ENCODE peak calls at places on chromosomes 6 and 20, in four cellular contexts. One of them, this sample, is unnamed.
A peak's percentile ranks its signal among the peaks of the same experiment; 100 is the strongest.

GRCh38 chr6:134447883-134448387 is 130.0 kb upstream of the SGK1 start:
- DNase-seq in Caco-2: no peak
- DNase-seq in heart right ventricle: no peak
- DNase-seq in astrocyte of the cerebellum: peak; percentile 76
- DNase-seq in this sample: no peak

GRCh38 chr6:109349419-109349987 is 32.8 kb downstream of the CD164 start:
- DNase-seq in Caco-2: no peak
- DNase-seq in heart right ventricle: no peak
- DNase-seq in astrocyte of the cerebellum: peak; percentile 9
- DNase-seq in this sample: peak; percentile 64

GRCh38 chr20:58571942-58572666 is 56.9 kb upstream of the APCDD1L start:
- DNase-seq in Caco-2: peak; percentile 88
- DNase-seq in heart right ventricle: no peak
- DNase-seq in astrocyte of the cerebellum: no peak
- DNase-seq in this sample: no peak

GRCh38 chr20:34948030-34948429 is 7.6 kb downstream of the GSS start:
- DNase-seq in Caco-2: no peak
- DNase-seq in heart right ventricle: no peak
- DNase-seq in astrocyte of the cerebellum: no peak
- DNase-seq in this sample: no peak

GRCh38 chr20:12201289-12201991 is 283.7 kb downstream of the BTBD3 start:
- DNase-seq in Caco-2: no peak
- DNase-seq in heart right ventricle: no peak
- DNase-seq in astrocyte of the cerebellum: peak; percentile 0
- DNase-seq in this sample: no peak

GRCh38 chr6:38973178-38974057 is 75.2 kb upstream of the GLP1R start:
- DNase-seq in Caco-2: no peak
- DNase-seq in heart right ventricle: no peak
- DNase-seq in astrocyte of the cerebellum: peak; percentile 59
- DNase-seq in this sample: peak; percentile 69

GRCh38 chr6:55034752-55035151 is 139.6 kb upstream of the HCRTR2 start:
- DNase-seq in Caco-2: no peak
- DNase-seq in heart right ventricle: no peak
- DNase-seq in astrocyte of the cerebellum: no peak
- DNase-seq in this sample: no peak

GRCh38 chr6:149271348-149272340 is 45.9 kb upstream of the TAB2 start:
- DNase-seq in Caco-2: no peak
- DNase-seq in heart right ventricle: no peak
- DNase-seq in astrocyte of the cerebellum: no peak
- DNase-seq in this sample: no peak

GRCh38 chr20:32037929-32038328 is 14.1 kb upstream of the HCK start:
- DNase-seq in Caco-2: peak; percentile 33
- DNase-seq in heart right ventricle: no peak
- DNase-seq in astrocyte of the cerebellum: no peak
- DNase-seq in this sample: no peak

GRCh38 chr20:48846516-48847492 is 19.0 kb upstream of the PREX1 start:
- DNase-seq in Caco-2: no peak
- DNase-seq in heart right ventricle: no peak
- DNase-seq in astrocyte of the cerebellum: no peak
- DNase-seq in this sample: no peak

GRCh38 chr6:133553652-133554051 is 312.5 kb downstream of the EYA4 start:
- DNase-seq in Caco-2: no peak
- DNase-seq in heart right ventricle: no peak
- DNase-seq in astrocyte of the cerebellum: peak; percentile 70
- DNase-seq in this sample: peak; percentile 60

GRCh38 chr20:17940447-17940971 is 28.1 kb downstream of the SNX5 start:
- DNase-seq in Caco-2: no peak
- DNase-seq in heart right ventricle: no peak
- DNase-seq in astrocyte of the cerebellum: no peak
- DNase-seq in this sample: no peak

GRCh38 chr6:7846971-7847818 is 63.4 kb downstream of the TXNDC5 start:
- DNase-seq in Caco-2: no peak
- DNase-seq in heart right ventricle: no peak
- DNase-seq in astrocyte of the cerebellum: no peak
- DNase-seq in this sample: no peak
- TF ChIP-seq CTCF in Caco-2: no peak
- TF ChIP-seq CTCF in heart right ventricle: no peak
- TF ChIP-seq CTCF in astrocyte of the cerebellum: no peak
- TF ChIP-seq CTCF in this sample: no peak

GRCh38 chr6:43801489-43802181 is 31.6 kb downstream of the VEGFA start:
- DNase-seq in Caco-2: no peak
- DNase-seq in heart right ventricle: no peak
- DNase-seq in astrocyte of the cerebellum: no peak
- DNase-seq in this sample: no peak

GRCh38 chr6:43803055-43803782 is 33.2 kb downstream of the VEGFA start:
- DNase-seq in Caco-2: peak; percentile 84
- DNase-seq in heart right ventricle: peak; percentile 51
- DNase-seq in astrocyte of the cerebellum: no peak
- DNase-seq in this sample: no peak

GRCh38 chr6:43798688-43799444 is 28.9 kb downstream of the VEGFA start:
- DNase-seq in Caco-2: peak; percentile 95
- DNase-seq in heart right ventricle: peak; percentile 56
- DNase-seq in astrocyte of the cerebellum: no peak
- DNase-seq in this sample: peak; percentile 95

GRCh38 chr6:43799671-43800623 is 29.9 kb downstream of the VEGFA start:
- DNase-seq in Caco-2: no peak
- DNase-seq in heart right ventricle: no peak
- DNase-seq in astrocyte of the cerebellum: no peak
- DNase-seq in this sample: no peak

DNA sequence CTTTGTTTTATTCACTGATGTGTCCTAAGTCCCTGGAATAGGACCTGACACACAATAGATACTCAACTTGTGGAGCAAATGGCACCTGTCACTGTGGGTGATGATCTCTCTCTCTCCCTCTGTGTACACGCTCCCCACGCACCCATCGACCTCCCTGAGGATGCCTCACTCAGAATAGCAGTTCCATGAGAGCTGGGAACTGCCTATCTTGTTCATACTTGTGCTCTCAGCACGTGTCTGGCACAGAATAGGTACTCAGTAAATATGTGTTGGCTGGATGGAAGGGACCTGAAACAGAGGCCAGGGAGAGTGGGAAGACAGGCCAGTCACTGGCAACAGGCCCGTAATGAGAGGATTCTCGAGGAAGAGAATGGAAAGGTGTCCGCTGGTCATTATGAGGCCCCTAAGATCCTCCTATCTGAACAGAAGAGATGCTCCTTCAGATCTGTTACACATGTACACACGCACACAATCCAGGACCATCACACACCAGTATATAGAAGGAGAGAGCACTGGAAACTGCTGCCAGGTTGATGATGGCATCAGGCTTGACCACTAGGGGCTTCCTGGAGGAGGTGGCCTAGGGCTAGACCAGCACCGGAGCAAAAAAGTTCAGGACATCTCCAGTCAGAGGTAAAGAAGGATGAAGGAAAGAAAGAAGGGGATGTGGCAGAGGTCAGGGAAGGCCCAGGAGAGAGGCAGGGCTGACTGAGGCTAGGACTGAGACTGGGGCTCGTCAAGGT is 30.9 kb downstream of the VEGFA start:
- DNase-seq in Caco-2: no peak
- DNase-seq in heart right ventricle: no peak
- DNase-seq in astrocyte of the cerebellum: no peak
- DNase-seq in this sample: no peak
- TF ChIP-seq CTCF in Caco-2: no peak
- TF ChIP-seq CTCF in heart right ventricle: no peak
- TF ChIP-seq CTCF in astrocyte of the cerebellum: no peak
- TF ChIP-seq CTCF in this sample: peak; percentile 13

DNA sequence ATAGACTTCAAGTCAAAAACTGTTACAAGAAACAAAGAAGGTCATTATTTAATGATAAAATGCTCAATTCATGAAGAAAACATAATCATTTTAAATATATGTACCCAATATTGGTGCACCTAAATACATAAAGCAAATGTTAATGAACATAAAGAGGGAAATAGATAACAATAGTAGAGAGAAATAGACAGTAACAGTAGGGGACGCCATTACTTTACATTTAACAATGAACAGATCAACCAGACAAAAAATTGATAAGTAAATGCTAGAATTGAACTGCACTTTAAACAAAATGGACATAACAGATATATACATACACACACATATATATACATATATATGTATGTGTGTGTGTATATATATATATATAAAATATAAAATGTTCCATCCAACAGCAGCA is 37.4 kb downstream of the IL22RA2 start:
- DNase-seq in Caco-2: no peak
- DNase-seq in heart right ventricle: no peak
- DNase-seq in astrocyte of the cerebellum: no peak
- DNase-seq in this sample: no peak
- TF ChIP-seq CTCF in Caco-2: no peak
- TF ChIP-seq CTCF in heart right ventricle: no peak
- TF ChIP-seq CTCF in astrocyte of the cerebellum: no peak
- TF ChIP-seq CTCF in this sample: no peak

GRCh38 chr20:38726849-38727601 is 2.7 kb downstream of the SLC32A1 start:
- DNase-seq in Caco-2: no peak
- DNase-seq in heart right ventricle: no peak
- DNase-seq in astrocyte of the cerebellum: no peak
- DNase-seq in this sample: peak; percentile 39
- TF ChIP-seq CTCF in Caco-2: no peak
- TF ChIP-seq CTCF in heart right ventricle: no peak
- TF ChIP-seq CTCF in astrocyte of the cerebellum: peak; percentile 21
- TF ChIP-seq CTCF in this sample: peak; percentile 17

GRCh38 chr6:84687487-84687886 is 76.9 kb downstream of the TBX18 start:
- DNase-seq in Caco-2: no peak
- DNase-seq in heart right ventricle: no peak
- DNase-seq in astrocyte of the cerebellum: no peak
- DNase-seq in this sample: no peak

GRCh38 chr6:84681693-84682326 is 82.6 kb downstream of the TBX18 start:
- DNase-seq in Caco-2: no peak
- DNase-seq in heart right ventricle: no peak
- DNase-seq in astrocyte of the cerebellum: no peak
- DNase-seq in this sample: no peak

GRCh38 chr6:84688187-84688878 is 76.1 kb downstream of the TBX18 start:
- DNase-seq in Caco-2: no peak
- DNase-seq in heart right ventricle: no peak
- DNase-seq in astrocyte of the cerebellum: peak; percentile 22
- DNase-seq in this sample: no peak

GRCh38 chr6:84685983-84686584 is 78.3 kb downstream of the TBX18 start:
- DNase-seq in Caco-2: no peak
- DNase-seq in heart right ventricle: no peak
- DNase-seq in astrocyte of the cerebellum: no peak
- DNase-seq in this sample: peak; percentile 5
- TF ChIP-seq CTCF in Caco-2: peak; percentile 56
- TF ChIP-seq CTCF in heart right ventricle: no peak
- TF ChIP-seq CTCF in astrocyte of the cerebellum: peak; percentile 38
- TF ChIP-seq CTCF in this sample: peak; percentile 51

This sample was measured in Calu3.